ENCODE peak calls at places on chromosome 22, in four cellular contexts. E is T-helper 17 cell, O is A549, Q is neural progenitor cell. S is an unnamed sample. For H3K9me3, the result is how much of the 10 kb centered on the place peaks cover.

GRCh38 chr22:28283025-28283654 is 364.1 kb upstream of the PITPNB start:
- DNase-seq in E (no peak), Q (no peak), O (no peak), S (no peak)

GRCh38 chr22:45934659-45935341 is 42.2 kb downstream of the WNT7B start:
- DNase-seq in O (peak), Q (no peak), E (no peak), S (no peak)

GRCh38 chr22:24350627-24351026 is 76.8 kb upstream of the ADORA2A start:
- DNase-seq in Q (no peak), O (no peak), E (no peak), S (no peak)

GRCh38 chr22:32050678-32051515 is 7.8 kb downstream of the SLC5A1 start:
- DNase-seq in E (peak), Q (no peak), O (peak), S (no peak)

GRCh38 chr22:41286639-41287091 is 678 bp upstream of the RANGAP1 start:
- DNase-seq in E (peak), Q (no peak), O (peak), S (peak)

GRCh38 chr22:40666151-40666848 is 13.0 kb upstream of the MCHR1 start:
- DNase-seq in O (no peak), E (no peak), Q (no peak), S (no peak)

GRCh38 chr22:31977939-31978338 is 33.6 kb downstream of the YWHAH start:
- DNase-seq in E (no peak), Q (no peak), O (no peak), S (no peak)

GRCh38 chr22:44519895-44520294 is 21.9 kb upstream of the RTL6 start:
- DNase-seq in E (no peak), Q (no peak), O (no peak), S (no peak)

GRCh38 chr22:27397948-27398330 is 403.6 kb downstream of the MN1 start:
- DNase-seq in Q (no peak), E (no peak), O (no peak), S (no peak)

GRCh38 chr22:22893891-22894739 is 6.5 kb downstream of the IGLL5 start:
- DNase-seq in O (no peak), E (no peak), Q (no peak), S (no peak)

GRCh38 chr22:50308597-50308935 is 1.1 kb upstream of the PLXNB2 start:
- DNase-seq in E (no peak), Q (peak), O (peak), S (no peak)

GRCh38 chr22:44108806-44109385 is 71.8 kb upstream of the PARVG start:
- DNase-seq in O (no peak), Q (no peak), E (no peak), S (no peak)

GRCh38 chr22:42178910-42179495 is 48.4 kb upstream of the CYP2D6 start:
- DNase-seq in E (no peak), Q (no peak), O (no peak), S (no peak)

GRCh38 chr22:50434849-50435700 is 39.8 kb downstream of the SBF1 start:
- DNase-seq in Q (no peak), E (no peak), O (no peak), S (no peak)

GRCh38 chr22:32920032-32920628 is 118.6 kb downstream of the TIMP3 start:
- DNase-seq in E (no peak), O (no peak), Q (no peak), S (no peak)

GRCh38 chr22:44970291-44970690 is 39.5 kb downstream of the PHF21B start:
- DNase-seq in E (no peak), O (no peak), Q (no peak), S (no peak)

GRCh38 chr22:43418079-43418825 is 6.4 kb downstream of the MPPED1 start:
- DNase-seq in E (no peak), O (no peak), Q (no peak), S (no peak)

GRCh38 chr22:23107487-23108323 is 34.1 kb downstream of the RSPH14 start:
- DNase-seq in Q (no peak), O (no peak), E (no peak), S (no peak)

GRCh38 chr22:31871475-31871874 is 72.9 kb upstream of the YWHAH start:
- DNase-seq in O (no peak), E (no peak), Q (no peak), S (no peak)

GRCh38 chr22:44601189-44601588 is 100.8 kb upstream of the PRR5 start:
- DNase-seq in O (no peak), E (no peak), Q (no peak), S (no peak)

GRCh38 chr22:39486951-39487825 is 14.9 kb upstream of the MIEF1 start:
- DNase-seq in Q (no peak), E (no peak), O (no peak), S (no peak)

GRCh38 chr22:29872145-29872893 is 10.7 kb upstream of the MTMR3 start:
- DNase-seq in E (no peak), Q (no peak), O (no peak), S (no peak)

GRCh38 chr22:40418366-40419201 is 48.2 kb downstream of the SGSM3 start:
- DNase-seq in Q (peak), E (no peak), O (no peak), S (no peak)

GRCh38 chr22:43118953-43119458 is 8.5 kb downstream of the BIK start:
- DNase-seq in Q (no peak), E (no peak), O (no peak), S (no peak)

GRCh38 chr22:27074016-27074415 is 416.6 kb downstream of the MIAT start:
- DNase-seq in Q (no peak), O (no peak), E (no peak), S (no peak)

GRCh38 chr22:36540867-36541642 is 12.1 kb upstream of the EIF3D start:
- DNase-seq in O (no peak), E (no peak), Q (no peak), S (no peak)

GRCh38 chr22:24601217-24602104 is 1.5 kb upstream of the GGT1 start:
- DNase-seq in O (peak), E (no peak), Q (no peak), S (no peak)

DNA sequence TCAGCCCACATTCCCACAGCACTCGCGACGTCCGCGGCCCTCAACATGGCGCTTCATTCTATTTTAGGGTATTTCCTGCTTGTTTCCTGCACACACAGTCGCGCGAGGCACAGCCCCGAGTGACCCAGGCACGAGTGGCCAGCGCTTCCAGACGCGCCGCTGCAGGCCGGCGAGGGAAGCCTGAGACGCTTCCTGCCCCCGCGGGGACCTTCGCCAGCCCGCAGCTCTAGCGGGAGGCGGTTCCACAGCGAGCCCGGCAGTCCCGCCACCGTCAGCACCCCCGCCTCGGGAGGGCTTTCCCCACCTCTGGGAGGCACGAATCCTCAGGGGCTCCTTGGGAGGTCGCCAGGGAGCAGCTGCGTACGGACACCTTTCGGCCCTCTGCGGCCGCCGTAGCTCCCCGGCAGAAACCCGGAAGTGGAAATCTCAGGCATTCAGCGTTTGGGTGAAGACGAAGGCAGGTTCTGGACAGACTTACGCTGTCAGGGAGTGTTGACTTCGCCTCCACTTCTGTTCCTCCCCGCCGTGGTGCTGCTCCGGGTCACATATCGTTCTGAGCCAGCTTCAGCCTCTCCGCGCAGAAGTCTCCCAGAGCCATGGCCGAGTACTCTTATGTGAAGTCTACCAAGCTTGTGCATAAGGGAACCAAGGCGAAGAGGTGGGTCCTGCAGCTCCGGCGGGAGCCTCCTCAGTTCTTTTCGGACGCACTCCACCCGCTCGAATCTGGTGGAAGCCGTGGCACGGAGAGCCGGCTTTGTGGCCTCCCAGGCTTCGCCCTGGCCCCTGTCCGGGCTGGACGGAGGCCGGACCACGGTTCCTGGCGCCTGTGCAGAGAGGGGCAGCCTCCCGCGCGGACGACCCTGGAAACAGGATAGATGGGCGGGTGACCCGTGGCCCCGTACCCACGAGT is 2925.9 kb upstream of the OR11H1 start:
- DNase-seq in O (no peak), Q (no peak), E (no peak), S (peak)
- H3K9me3 ChIP-seq in O (under half), Q (half or more), E (under half), S (under half)

DNA sequence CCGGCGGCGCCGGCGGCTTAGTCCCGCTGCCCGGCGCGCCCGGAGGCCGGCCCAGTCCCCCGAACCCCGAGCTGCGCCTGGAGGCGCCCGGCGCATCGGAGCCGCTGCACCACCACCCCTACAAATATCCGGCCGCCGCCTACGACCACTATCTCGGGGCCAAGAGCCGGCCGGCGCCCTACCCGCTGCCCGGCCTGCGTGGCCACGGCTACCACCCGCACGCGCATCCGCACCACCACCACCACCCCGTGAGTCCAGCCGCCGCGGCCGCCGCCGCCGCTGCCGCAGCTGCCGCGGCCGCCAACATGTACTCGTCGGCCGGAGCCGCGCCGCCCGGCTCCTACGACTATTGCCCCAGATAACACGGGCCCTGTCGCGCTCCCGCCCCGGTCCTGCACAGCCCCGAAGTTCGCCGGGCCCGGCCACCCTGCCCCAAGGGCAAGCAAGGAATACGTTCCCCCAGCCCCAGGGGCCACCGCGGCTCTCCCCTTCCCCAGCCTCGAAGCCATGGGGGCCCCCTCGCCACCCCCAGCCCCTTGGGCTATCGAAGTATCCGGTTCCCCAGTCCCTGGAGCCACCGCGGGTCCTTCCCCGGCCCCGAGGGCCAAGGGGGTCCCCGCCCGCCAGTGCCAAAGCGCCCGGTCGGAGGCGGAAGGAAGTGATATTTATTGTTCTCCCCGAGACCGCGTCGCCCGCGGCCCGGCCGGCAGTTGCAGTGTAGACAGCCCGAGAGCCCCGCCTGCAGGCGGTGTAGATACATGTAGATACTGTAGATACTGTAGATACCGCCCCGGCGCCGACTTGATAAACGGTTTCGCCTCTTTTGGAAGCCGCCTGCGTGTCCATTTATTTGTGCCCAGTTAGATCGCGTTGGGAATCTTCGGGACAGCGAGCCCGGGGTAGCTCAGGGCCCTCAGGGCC is 6.2 kb downstream of the TBX1 start:
- DNase-seq in O (no peak), Q (peak), E (peak), S (peak)
- H3K9me3 ChIP-seq in O (under half), Q (under half), E (under half), S (under half)

GRCh38 chr22:49094151-49094550 is 733.5 kb downstream of the BRD1 start:
- DNase-seq in O (no peak), E (no peak), Q (no peak), S (no peak)

GRCh38 chr22:49091917-49092545 is 735.6 kb downstream of the BRD1 start:
- DNase-seq in O (no peak), Q (no peak), E (no peak), S (no peak)

GRCh38 chr22:49091451-49091850 is 736.2 kb downstream of the BRD1 start:
- DNase-seq in Q (no peak), O (no peak), E (no peak), S (no peak)

GRCh38 chr22:49093192-49093880 is 734.3 kb downstream of the BRD1 start:
- DNase-seq in E (no peak), Q (no peak), O (no peak), S (no peak)

DNA sequence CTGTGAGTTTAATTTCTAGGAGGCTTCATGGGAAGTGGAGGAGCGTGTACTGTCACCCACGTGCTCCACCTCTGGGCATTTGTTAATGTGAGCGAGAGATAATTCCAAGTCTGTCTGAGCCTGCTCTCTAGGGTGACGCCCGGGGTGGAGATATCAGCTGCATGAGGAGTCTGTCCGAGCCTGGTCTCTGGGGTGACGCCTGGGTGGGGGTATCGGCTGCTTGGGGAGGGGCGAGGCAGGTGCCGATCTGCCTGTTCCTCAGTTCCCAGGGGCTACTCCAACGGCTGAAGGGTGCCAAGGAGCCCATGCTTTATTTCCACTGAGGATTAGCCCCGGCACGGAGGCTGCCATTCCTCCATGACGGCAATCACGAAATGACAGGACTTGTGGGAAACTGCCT is 734.9 kb downstream of the BRD1 start:
- DNase-seq in E (no peak), O (no peak), Q (no peak), S (no peak)
- H3K9me3 ChIP-seq in E (under half), O (under half), Q (under half), S (under half)

GRCh38 chr22:47595122-47595521 is 832.7 kb downstream of the TBC1D22A start:
- DNase-seq in E (no peak), O (no peak), Q (no peak), S (no peak)

GRCh38 chr22:47593911-47594311 is 831.5 kb downstream of the TBC1D22A start:
- DNase-seq in O (no peak), E (no peak), Q (no peak), S (no peak)

GRCh38 chr22:47591709-47592108 is 829.3 kb downstream of the TBC1D22A start:
- DNase-seq in Q (no peak), O (no peak), E (no peak), S (no peak)

GRCh38 chr22:47592791-47593190 is 830.3 kb downstream of the TBC1D22A start:
- DNase-seq in O (no peak), Q (no peak), E (no peak), S (no peak)

GRCh38 chr22:47593291-47593690 is 830.8 kb downstream of the TBC1D22A start:
- DNase-seq in Q (no peak), E (no peak), O (no peak), S (no peak)
- H3K9me3 ChIP-seq in Q (under half), E (under half), O (under half), S (under half)

GRCh38 chr22:47690586-47690985 is 928.1 kb downstream of the TBC1D22A start:
- DNase-seq in E (no peak), Q (no peak), O (no peak), S (no peak)
- H3K9me3 ChIP-seq in E (under half), Q (under half), O (under half), S (under half)

DNA sequence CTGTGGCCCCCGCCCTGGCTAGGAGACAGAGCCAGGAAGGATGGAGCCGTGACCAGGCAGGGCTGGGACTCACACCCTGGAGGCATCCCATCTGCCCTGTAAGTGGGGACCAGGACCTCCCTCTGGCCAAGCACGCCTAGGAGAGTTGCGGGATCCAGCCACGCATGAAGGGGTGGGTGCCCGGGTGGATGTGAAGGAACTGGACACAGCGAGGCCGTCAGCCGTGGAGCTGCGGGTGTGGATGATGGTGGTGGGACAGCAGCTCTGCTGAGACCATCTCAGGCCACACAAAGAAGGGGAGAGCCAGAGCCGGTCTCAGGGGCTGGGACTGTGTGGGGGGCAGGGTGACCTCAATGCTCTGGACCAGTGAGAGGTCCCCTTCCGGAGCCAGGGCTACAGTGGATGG is 746.4 kb downstream of the BRD1 start:
- DNase-seq in E (no peak), O (no peak), Q (no peak), S (no peak)
- H3K9me3 ChIP-seq in E (under half), O (under half), Q (under half), S (under half)